ENCODE peak calls at places on chromosome 20, in six cellular contexts. Q is endothelial cell of umbilical vein, I is AG09309, D is dorsolateral prefrontal cortex, W is pancreas, X is HFFc6. S is an unnamed sample.

GRCh38 chr20:24149881-24150307 is 161.3 kb upstream of the GGTLC1 start:
- DNase-seq in Q (no peak), I (no peak), W (no peak), D (no peak), X (no peak), S (no peak)

GRCh38 chr20:16147916-16148315 is 425.3 kb downstream of the KIF16B start:
- DNase-seq in I (no peak), D (peak), W (no peak), X (no peak), Q (no peak), S (no peak)

GRCh38 chr20:63968928-63969760 is 586 bp downstream of the ZNF512B start:
- DNase-seq in Q (no peak), W (peak), I (no peak), D (no peak), X (no peak), S (no peak)

GRCh38 chr20:17680128-17680835 is 1.8 kb downstream of the RRBP1 start:
- DNase-seq in X (peak), I (no peak), Q (peak), D (no peak), W (peak), S (no peak)

GRCh38 chr20:36493801-36494114 is 47.6 kb upstream of the MYL9 start:
- DNase-seq in Q (no peak), X (peak), D (peak), W (no peak), I (peak), S (peak)

GRCh38 chr20:10131612-10132345 is 86.9 kb upstream of the SNAP25 start:
- DNase-seq in X (no peak), W (peak), Q (no peak), I (no peak), D (peak), S (peak)

GRCh38 chr20:6122111-6122872 is 538 bp downstream of the FERMT1 start:
- DNase-seq in W (no peak), I (no peak), X (peak), D (no peak), Q (peak), S (no peak)

GRCh38 chr20:830011-830521 is 3.4 kb upstream of the FAM110A start:
- DNase-seq in Q (no peak), X (peak), I (peak), W (no peak), D (no peak), S (peak)

GRCh38 chr20:50415516-50416268 is 94.5 kb upstream of the PTPN1 start:
- DNase-seq in W (peak), I (peak), X (peak), D (peak), Q (peak), S (peak)

GRCh38 chr20:709864-710761 is 34.5 kb upstream of the SCRT2 start:
- DNase-seq in Q (no peak), D (no peak), X (no peak), I (no peak), W (no peak), S (no peak)

GRCh38 chr20:7994809-7995208 is 24.8 kb downstream of the TMX4 start:
- DNase-seq in D (no peak), Q (no peak), W (no peak), I (no peak), X (no peak), S (no peak)

GRCh38 chr20:4613184-4613583 is 108.5 kb upstream of the PRND start:
- DNase-seq in I (no peak), Q (no peak), X (peak), W (no peak), D (no peak), S (no peak)

GRCh38 chr20:44370639-44371218 is 15.2 kb downstream of the HNF4A start:
- DNase-seq in I (no peak), D (no peak), Q (no peak), X (no peak), W (peak), S (no peak)

GRCh38 chr20:16187956-16188616 is 385.2 kb downstream of the KIF16B start:
- DNase-seq in I (no peak), D (no peak), Q (no peak), X (no peak), W (no peak), S (no peak)

GRCh38 chr20:20022498-20022897 is 5.3 kb downstream of the NAA20 start:
- DNase-seq in Q (no peak), I (no peak), D (no peak), W (no peak), X (no peak), S (no peak)

GRCh38 chr20:32828029-32828666 is 8.4 kb downstream of the MAPRE1 start:
- DNase-seq in Q (peak), X (no peak), D (no peak), I (no peak), W (no peak), S (no peak)

GRCh38 chr20:33689973-33690372 is 3.8 kb upstream of the E2F1 start:
- DNase-seq in D (no peak), I (no peak), X (no peak), W (no peak), Q (peak), S (no peak)

GRCh38 chr20:33725607-33726264 is 5.6 kb upstream of the PXMP4 start:
- DNase-seq in I (no peak), W (no peak), Q (no peak), X (peak), D (no peak), S (no peak)

GRCh38 chr20:48620112-48620485 is 207.7 kb downstream of the PREX1 start:
- DNase-seq in Q (no peak), I (no peak), W (no peak), X (no peak), D (no peak), S (no peak)

GRCh38 chr20:50682947-50683530 is 8.3 kb downstream of the RIPOR3 start:
- DNase-seq in Q (no peak), D (no peak), W (no peak), I (no peak), X (no peak), S (no peak)

GRCh38 chr20:14223806-14224205 is 113.6 kb downstream of the FLRT3 start:
- DNase-seq in W (no peak), Q (no peak), X (no peak), D (no peak), I (no peak), S (no peak)

GRCh38 chr20:17874271-17875105 is 94.1 kb downstream of the SNX5 start:
- DNase-seq in D (no peak), W (no peak), I (no peak), X (no peak), Q (no peak), S (no peak)

GRCh38 chr20:768426-768978 is at the start of gene SLC52A3:
- DNase-seq in Q (no peak), W (peak), I (no peak), X (no peak), D (no peak), S (no peak)

GRCh38 chr20:25397827-25398226 is 7.2 kb upstream of the ABHD12 start:
- DNase-seq in I (no peak), D (no peak), W (no peak), Q (no peak), X (peak), S (no peak)

GRCh38 chr20:13220857-13221297 is at the start of gene ISM1:
- DNase-seq in X (no peak), I (no peak), D (no peak), Q (no peak), W (peak), S (no peak)

GRCh38 chr20:36315545-36316351 is 9.6 kb downstream of the DLGAP4 start:
- DNase-seq in X (no peak), I (no peak), W (no peak), D (no peak), Q (no peak), S (no peak)

GRCh38 chr20:44166008-44166407 is 21.0 kb downstream of the JPH2 start:
- DNase-seq in D (no peak), Q (no peak), X (peak), I (no peak), W (no peak), S (no peak)

GRCh38 chr20:36098364-36098763 is 56.2 kb upstream of the EPB41L1 start:
- DNase-seq in X (no peak), I (no peak), W (peak), Q (peak), D (no peak), S (no peak)

GRCh38 chr20:35568645-35569044 is 26.8 kb downstream of the ERGIC3 start:
- DNase-seq in W (no peak), I (no peak), Q (no peak), D (no peak), X (no peak), S (no peak)

GRCh38 chr20:19757973-19758887 is at the start of gene RIN2:
- DNase-seq in W (peak), X (peak), Q (peak), I (no peak), D (peak), S (peak)

GRCh38 chr20:63740070-63740500 is 509 bp downstream of the SLC2A4RG start:
- DNase-seq in W (peak), Q (peak), X (no peak), I (no peak), D (no peak), S (no peak)

GRCh38 chr20:46220808-46221207 is 87.5 kb downstream of the CDH22 start:
- DNase-seq in W (no peak), I (no peak), X (no peak), Q (no peak), D (peak), S (no peak)

GRCh38 chr20:13819885-13820645 is 35.2 kb downstream of the NDUFAF5 start:
- DNase-seq in Q (peak), X (peak), I (peak), W (peak), D (peak), S (no peak)

GRCh38 chr20:50129662-50130345 is 16.9 kb upstream of the UBE2V1 start:
- DNase-seq in I (no peak), D (no peak), W (no peak), X (peak), Q (no peak), S (no peak)

DNA sequence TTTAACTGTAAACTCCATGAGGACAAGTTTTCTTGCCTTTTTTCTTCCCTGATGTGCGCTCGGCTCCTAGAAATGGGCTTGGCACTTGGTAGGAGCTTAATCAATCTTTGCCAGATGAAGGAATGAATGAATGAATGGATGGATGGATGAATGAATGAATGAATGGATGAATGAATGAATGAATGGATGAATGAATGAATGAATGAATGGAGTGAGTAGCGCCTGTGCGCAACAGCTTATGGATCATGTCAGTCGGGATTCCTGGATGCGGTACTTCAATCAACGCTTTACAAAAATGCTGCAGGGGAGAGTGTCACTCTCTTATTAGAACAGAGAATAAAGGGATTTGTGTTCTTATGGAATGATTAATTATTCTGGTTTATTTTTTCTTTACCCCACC is 267.3 kb downstream of the TFAP2C start:
- DNase-seq in W (no peak), Q (no peak), X (no peak), D (no peak), I (no peak), S (no peak)
- TF ChIP-seq CTCF in W (no peak), Q (no peak), X (no peak), D (no peak), I (no peak), S (no peak)

GRCh38 chr20:42379385-42379784 is 761.2 kb upstream of the CHD6 start:
- DNase-seq in W (peak), I (no peak), Q (no peak), D (no peak), X (no peak), S (no peak)
- TF ChIP-seq CTCF in W (no peak), I (no peak), Q (no peak), D (no peak), X (no peak), S (no peak)

GRCh38 chr20:47532002-47532401 is 30.3 kb downstream of the NCOA3 start:
- DNase-seq in X (no peak), W (no peak), I (no peak), D (no peak), Q (no peak), S (no peak)

GRCh38 chr20:47533518-47534062 is 31.9 kb downstream of the NCOA3 start:
- DNase-seq in D (no peak), Q (no peak), X (no peak), I (no peak), W (no peak), S (no peak)

GRCh38 chr20:47534405-47534804 is 32.7 kb downstream of the NCOA3 start:
- DNase-seq in Q (no peak), X (no peak), I (no peak), D (no peak), W (no peak), S (no peak)

GRCh38 chr20:47535994-47536393 is 34.3 kb downstream of the NCOA3 start:
- DNase-seq in I (no peak), D (no peak), Q (no peak), X (no peak), W (no peak), S (no peak)

DNA sequence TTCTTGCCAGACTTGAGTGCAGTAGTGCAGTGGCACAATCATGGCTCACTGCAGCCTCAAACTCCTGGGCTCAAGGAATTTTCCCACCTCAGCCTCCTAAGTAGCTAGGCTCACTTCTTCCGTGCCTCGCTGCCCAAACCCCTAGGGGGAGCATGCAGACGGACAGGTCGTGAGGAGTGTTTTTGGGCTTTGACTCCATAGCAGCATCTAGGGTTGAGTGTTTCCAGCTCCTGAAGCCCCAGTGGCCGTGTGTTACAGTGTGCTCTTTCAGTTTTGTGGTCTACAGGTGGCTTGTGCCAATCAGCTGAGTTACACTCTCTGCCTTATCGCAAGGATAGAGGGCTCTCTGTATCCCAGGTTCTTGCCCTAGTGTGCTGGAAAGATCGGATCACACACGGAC is 33.4 kb downstream of the NCOA3 start:
- DNase-seq in D (no peak), X (no peak), W (no peak), Q (no peak), I (no peak), S (no peak)
- TF ChIP-seq CTCF in D (no peak), X (peak), W (no peak), Q (no peak), I (peak), S (no peak)

GRCh38 chr20:62477669-62478450 is 2.1 kb upstream of the GATA5 start:
- DNase-seq in W (no peak), D (no peak), I (no peak), X (no peak), Q (no peak), S (no peak)
- TF ChIP-seq CTCF in W (no peak), D (no peak), I (no peak), X (no peak), Q (no peak), S (no peak)

GRCh38 chr20:38726849-38727601 is 2.7 kb downstream of the SLC32A1 start:
- DNase-seq in Q (peak), W (no peak), D (no peak), I (no peak), X (no peak), S (no peak)
- TF ChIP-seq CTCF in Q (peak), W (no peak), D (peak), I (no peak), X (peak), S (no peak)